ENCODE peak calls at places on chromosomes 11 and 22, in six cellular contexts. M is trophoblast cell, W is mesenchymal stem cell, E is neuronal stem cell, H is H1, Y is mesendoderm. D is an unnamed sample.

GRCh38 chr11:82229346-82229745 is 504.3 kb downstream of the FAM181B start:
- DNase-seq in M (no peak), W (peak; percentile 3), E (no peak), H (no peak), Y (peak; percentile 53), D (no peak)

GRCh38 chr11:102320679-102321078 is 3.4 kb downstream of the BIRC3 start:
- DNase-seq in M (no peak), W (no peak), E (no peak), H (no peak), Y (no peak), D (no peak)

GRCh38 chr22:42662114-42663021 is 13.2 kb upstream of the CYB5R3 start:
- DNase-seq in M (peak; percentile 79), W (peak; percentile 67), E (peak; percentile 77), H (no peak), Y (peak; percentile 66), D (peak; percentile 53)

GRCh38 chr22:27113211-27114030 is 456.0 kb downstream of the MIAT start:
- DNase-seq in M (no peak), W (peak; percentile 99), E (no peak), H (no peak), Y (peak; percentile 83), D (peak; percentile 97)

GRCh38 chr11:132037961-132038360 is 667.5 kb downstream of the NTM start:
- DNase-seq in M (peak; percentile 15), W (no peak), E (no peak), H (no peak), Y (no peak), D (no peak)

GRCh38 chr11:64653388-64653973 is 62.5 kb downstream of the SLC22A12 start:
- DNase-seq in M (no peak), W (no peak), E (no peak), H (no peak), Y (no peak), D (no peak)

GRCh38 chr11:110318638-110319404 is 22.4 kb upstream of the RDX start:
- DNase-seq in M (no peak), W (no peak), E (no peak), H (no peak), Y (no peak), D (no peak)

GRCh38 chr11:114228401-114229061 is 67.7 kb upstream of the NNMT start:
- DNase-seq in M (no peak), W (no peak), E (no peak), H (no peak), Y (no peak), D (no peak)

GRCh38 chr22:36587289-36588154 is 58.6 kb upstream of the EIF3D start:
- DNase-seq in M (no peak), W (no peak), E (no peak), H (no peak), Y (no peak), D (peak; percentile 67)

GRCh38 chr11:83819936-83820549 is 533.9 kb upstream of the CCDC90B start:
- DNase-seq in M (no peak), W (peak; percentile 68), E (peak; percentile 18), H (no peak), Y (peak; percentile 55), D (peak; percentile 79)

GRCh38 chr11:131810511-131810910 is 440.1 kb downstream of the NTM start:
- DNase-seq in M (no peak), W (no peak), E (no peak), H (no peak), Y (no peak), D (no peak)

GRCh38 chr11:2551131-2551530 is 106.3 kb downstream of the KCNQ1 start:
- DNase-seq in M (no peak), W (peak; percentile 25), E (no peak), H (no peak), Y (no peak), D (no peak)

GRCh38 chr11:70448983-70449567 is 50.7 kb downstream of the CTTN start:
- DNase-seq in M (no peak), W (no peak), E (no peak), H (no peak), Y (peak; percentile 30), D (no peak)

GRCh38 chr11:65780770-65781151 is at the start of gene AP5B1:
- DNase-seq in M (peak; percentile 80), W (peak; percentile 79), E (peak; percentile 57), H (no peak), Y (peak; percentile 44), D (peak; percentile 41)

GRCh38 chr11:68338041-68338800 is 25.8 kb downstream of the LRP5 start:
- DNase-seq in M (peak; percentile 60), W (peak; percentile 20), E (no peak), H (no peak), Y (no peak), D (peak; percentile 72)

GRCh38 chr11:1458340-1459218 is 28.0 kb downstream of the MOB2 start:
- DNase-seq in M (no peak), W (peak; percentile 10), E (peak; percentile 35), H (peak; percentile 19), Y (peak; percentile 43), D (peak; percentile 2)

GRCh38 chr11:123300874-123301695 is 106.0 kb upstream of the CLMP start:
- DNase-seq in M (no peak), W (peak; percentile 65), E (no peak), H (no peak), Y (peak; percentile 84), D (peak; percentile 68)

GRCh38 chr11:47426062-47426956 is at the start of gene PSMC3:
- DNase-seq in M (peak; percentile 96), W (peak; percentile 96), E (peak; percentile 98), H (peak; percentile 81), Y (peak; percentile 97), D (peak; percentile 91)

GRCh38 chr11:76322593-76323341 is 58.2 kb downstream of the THAP12 start:
- DNase-seq in M (peak; percentile 58), W (no peak), E (no peak), H (no peak), Y (peak; percentile 16), D (no peak)

GRCh38 chr11:106840993-106841392 is 177.3 kb downstream of the GUCY1A2 start:
- DNase-seq in M (no peak), W (no peak), E (no peak), H (no peak), Y (peak; percentile 19), D (no peak)

GRCh38 chr11:35035894-35036408 is 103.0 kb upstream of the CD44 start:
- DNase-seq in M (peak; percentile 74), W (peak; percentile 94), E (no peak), H (no peak), Y (no peak), D (peak; percentile 94)

GRCh38 chr22:28594784-28595324 is 84.8 kb downstream of the TTC28 start:
- DNase-seq in M (no peak), W (peak; percentile 68), E (peak; percentile 35), H (no peak), Y (peak; percentile 66), D (peak; percentile 77)

GRCh38 chr11:72308226-72309073 is 64.5 kb upstream of the PHOX2A start:
- DNase-seq in M (no peak), W (peak; percentile 43), E (no peak), H (no peak), Y (no peak), D (peak; percentile 98)

GRCh38 chr11:64305075-64305690 is at the start of gene ESRRA:
- DNase-seq in M (peak; percentile 99), W (peak; percentile 97), E (peak; percentile 99), H (peak; percentile 99), Y (peak; percentile 99), D (peak; percentile 96)

GRCh38 chr11:113034591-113034990 is 73.4 kb downstream of the NCAM1 start:
- DNase-seq in M (no peak), W (no peak), E (no peak), H (no peak), Y (no peak), D (no peak)

GRCh38 chr11:72789493-72790131 is 4.2 kb downstream of the STARD10 start:
- DNase-seq in M (no peak), W (peak; percentile 31), E (no peak), H (no peak), Y (peak; percentile 44), D (peak; percentile 52)

DNA sequence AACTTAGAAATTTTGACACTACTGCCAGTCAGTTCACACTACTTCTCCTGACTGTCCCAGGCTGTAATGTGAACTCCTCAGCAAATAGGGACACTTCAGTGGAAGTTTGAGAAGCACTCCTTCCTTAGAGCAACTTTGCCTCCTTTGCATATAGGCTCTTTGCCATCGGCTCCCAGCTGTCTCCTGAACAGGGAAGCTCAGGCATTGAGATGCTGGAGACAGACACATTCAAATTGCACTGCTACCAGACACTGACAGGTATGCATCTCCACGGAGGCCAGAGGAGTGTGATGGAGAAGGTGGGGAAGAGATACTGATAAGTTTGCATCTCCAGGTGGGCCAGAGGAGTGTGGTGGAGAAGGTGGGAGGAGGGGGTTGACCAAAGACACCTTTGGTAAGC is 1.4 kb downstream of the TRAPPC4 start:
- DNase-seq in M (no peak), W (no peak), E (no peak), H (no peak), Y (no peak), D (no peak)
- H3K4me3 ChIP-seq in M (no peak overlapping the region), W (peak overlapping the region; percentile 99), E (no peak overlapping the region), H (peak overlapping the region; percentile 96), Y (no peak overlapping the region), D (peak overlapping the region; percentile 6)

DNA sequence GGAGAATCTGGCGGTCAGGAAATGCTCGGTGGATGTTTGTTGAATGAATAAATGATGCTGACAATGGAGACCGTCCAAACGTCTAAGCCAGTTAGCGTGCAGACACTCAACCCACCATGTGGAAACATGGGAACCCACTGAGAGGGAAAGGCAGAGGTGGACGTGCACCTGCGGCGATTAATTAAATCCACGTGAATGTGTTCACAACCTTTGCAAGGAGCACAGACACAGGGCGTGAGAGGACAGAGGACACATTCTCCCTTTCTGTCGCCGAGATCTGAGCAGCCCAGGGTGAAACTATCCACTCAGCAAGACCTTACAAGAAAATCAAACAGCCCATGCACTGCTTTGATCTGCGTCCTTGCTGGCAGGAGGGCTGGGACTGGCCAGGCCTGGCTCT is 58.3 kb upstream of the LINC01488 start:
- DNase-seq in M (no peak), W (no peak), E (no peak), H (no peak), Y (no peak), D (no peak)
- H2AK5ac ChIP-seq in M (peak overlapping the region; percentile 13), W (peak overlapping the region; percentile 30), E (no peak overlapping the region), H (peak overlapping the region; percentile 19), Y (no peak overlapping the region), D (peak overlapping the region; percentile 81)

DNA sequence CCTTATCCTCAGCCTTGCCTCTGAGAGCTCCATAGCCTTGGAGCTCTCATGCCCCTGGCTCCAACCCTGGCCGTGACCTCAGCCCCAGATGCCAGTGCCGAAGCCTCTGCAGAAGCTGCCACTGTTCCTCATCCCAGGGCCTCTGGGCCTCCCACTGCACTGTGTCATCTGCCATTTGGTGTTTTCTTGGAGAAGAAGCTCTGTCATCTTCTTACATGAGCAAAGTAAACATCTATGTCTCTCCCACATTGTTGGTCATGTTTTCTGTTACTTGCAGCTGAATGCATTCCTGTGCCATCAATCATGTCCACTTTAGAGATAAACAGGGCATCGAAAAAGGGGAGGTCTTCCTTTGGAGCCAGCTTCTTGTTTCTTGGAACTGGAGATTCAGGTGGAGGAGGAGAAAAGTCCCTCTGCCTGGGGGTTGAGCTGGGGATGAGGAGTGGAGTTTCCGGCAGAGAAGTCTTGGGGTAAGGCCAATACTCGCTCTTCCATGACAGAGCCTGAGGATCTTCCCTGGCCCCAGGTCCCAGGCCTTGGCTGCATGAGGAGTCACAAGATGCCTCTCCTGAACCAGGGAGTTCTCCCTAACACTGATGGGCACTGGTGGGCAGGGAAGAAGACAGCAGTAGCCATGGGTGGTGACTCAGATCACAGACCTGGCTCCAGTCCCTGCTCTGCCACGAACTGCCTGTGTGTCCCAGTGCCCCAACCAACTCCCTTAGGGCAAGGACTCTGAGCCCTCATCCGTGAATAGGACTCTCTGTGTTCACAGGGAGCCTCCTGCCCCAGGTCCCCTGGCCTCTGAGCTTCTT is 45.2 kb upstream of the FTH1 start:
- DNase-seq in M (peak; percentile 53), W (peak; percentile 31), E (no peak), H (no peak), Y (no peak), D (peak; percentile 42)
- H3K4me2 ChIP-seq in M (no peak overlapping the region), W (no peak overlapping the region), E (no peak overlapping the region), H (no peak overlapping the region), Y (no peak overlapping the region), D (no peak overlapping the region)

GRCh38 chr11:128496249-128496648 is 91.1 kb downstream of the ETS1 start:
- DNase-seq in M (no peak), W (no peak), E (no peak), H (no peak), Y (peak; percentile 76), D (no peak)
- H3K4me3 ChIP-seq in M (no peak overlapping the region), W (peak overlapping the region; percentile 58), E (no peak overlapping the region), H (no peak overlapping the region), Y (no peak overlapping the region), D (no peak overlapping the region)